ENCODE peak calls at places on chromosomes 4 and X, in five cellular contexts. S is K562, O is IMR-90, K is GM12878, X is HepG2. H is an unnamed sample.

GRCh38 chr4:98586231-98586630 is 72.2 kb downstream of the TSPAN5 start:
- DNase-seq in S (no peak), O (no peak), K (no peak), X (no peak), H (no peak)

GRCh38 chr4:22534374-22534773 is 18.5 kb upstream of the ADGRA3 start:
- DNase-seq in S (no peak), O (no peak), K (no peak), X (no peak), H (no peak)

GRCh38 chr4:47570816-47571215 is 85.7 kb downstream of the ATP10D start:
- DNase-seq in S (no peak), O (no peak), K (no peak), X (no peak), H (no peak)

GRCh38 chr4:174340714-174341113 is 57.0 kb downstream of the CEP44 start:
- DNase-seq in S (no peak), O (no peak), K (no peak), X (no peak), H (no peak)

GRCh38 chr4:40065010-40065409 is 8.4 kb downstream of the N4BP2 start:
- DNase-seq in S (no peak), O (no peak), K (no peak), X (no peak), H (no peak)

GRCh38 chr4:142407569-142407968 is 438.5 kb downstream of the INPP4B start:
- DNase-seq in S (no peak), O (no peak), K (no peak), X (no peak), H (no peak)

GRCh38 chr4:107166181-107166580 is 130.1 kb upstream of the DKK2 start:
- DNase-seq in S (no peak), O (no peak), K (no peak), X (no peak), H (no peak)

GRCh38 chrX:136168929-136169735 is 21.8 kb downstream of the FHL1 start:
- DNase-seq in S (peak), O (peak), K (no peak), X (no peak), H (peak)

GRCh38 chr4:109559625-109559982 is 442 bp upstream of the MCUB start:
- DNase-seq in S (peak), O (no peak), K (no peak), X (no peak), H (peak)

GRCh38 chr4:109816082-109816442 is 500 bp downstream of the GAR1 start:
- DNase-seq in S (peak), O (no peak), K (no peak), X (no peak), H (no peak)

GRCh38 chr4:184103755-184104367 is 113.8 kb downstream of the ENPP6 start:
- DNase-seq in S (no peak), O (no peak), K (no peak), X (no peak), H (peak)
- TF ChIP-seq SMC3 in S (no peak), O (no peak), K (no peak), X (no peak), H (no peak)

DNA sequence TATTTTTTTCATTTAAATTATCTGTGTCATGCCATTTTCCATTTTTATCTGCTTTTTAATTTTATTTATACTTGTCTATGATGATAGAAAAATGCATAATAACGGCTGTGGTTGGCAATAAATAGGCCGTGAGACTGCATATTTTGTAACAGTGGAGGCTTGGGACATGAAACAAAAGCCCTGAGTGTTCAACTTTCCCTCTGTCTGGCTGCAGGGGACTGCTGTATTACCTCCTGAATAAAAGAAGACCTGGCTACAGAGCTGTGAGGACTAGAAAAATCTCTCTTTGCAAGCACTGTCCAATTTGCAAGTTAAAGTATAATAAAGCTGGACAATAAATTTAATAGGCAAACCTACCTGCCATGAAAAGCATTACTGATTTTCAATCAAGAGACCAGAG is 82.1 kb downstream of the MAGEB10 start:
- DNase-seq in S (no peak), O (no peak), K (no peak), X (no peak), H (no peak)
- TF ChIP-seq MXI1 in S (no peak), O (no peak), K (no peak), X (no peak), H (no peak)

GRCh38 chr4:84366111-84366510 is 133.0 kb downstream of the NKX6-1 start:
- DNase-seq in S (no peak), O (no peak), K (no peak), X (no peak), H (no peak)
- TF ChIP-seq SMC3 in S (no peak), O (no peak), K (no peak), X (no peak), H (no peak)

GRCh38 chr4:16256343-16256742 is 30.1 kb upstream of the TAPT1 start:
- DNase-seq in S (no peak), O (no peak), K (no peak), X (no peak), H (no peak)

GRCh38 chr4:16248605-16249004 is 22.3 kb upstream of the TAPT1 start:
- DNase-seq in S (no peak), O (no peak), K (no peak), X (peak), H (no peak)

GRCh38 chr4:16257611-16258010 is 31.3 kb upstream of the TAPT1 start:
- DNase-seq in S (no peak), O (no peak), K (no peak), X (peak), H (no peak)

GRCh38 chr4:16250665-16251365 is 24.5 kb upstream of the TAPT1 start:
- DNase-seq in S (no peak), O (peak), K (no peak), X (peak), H (no peak)

DNA sequence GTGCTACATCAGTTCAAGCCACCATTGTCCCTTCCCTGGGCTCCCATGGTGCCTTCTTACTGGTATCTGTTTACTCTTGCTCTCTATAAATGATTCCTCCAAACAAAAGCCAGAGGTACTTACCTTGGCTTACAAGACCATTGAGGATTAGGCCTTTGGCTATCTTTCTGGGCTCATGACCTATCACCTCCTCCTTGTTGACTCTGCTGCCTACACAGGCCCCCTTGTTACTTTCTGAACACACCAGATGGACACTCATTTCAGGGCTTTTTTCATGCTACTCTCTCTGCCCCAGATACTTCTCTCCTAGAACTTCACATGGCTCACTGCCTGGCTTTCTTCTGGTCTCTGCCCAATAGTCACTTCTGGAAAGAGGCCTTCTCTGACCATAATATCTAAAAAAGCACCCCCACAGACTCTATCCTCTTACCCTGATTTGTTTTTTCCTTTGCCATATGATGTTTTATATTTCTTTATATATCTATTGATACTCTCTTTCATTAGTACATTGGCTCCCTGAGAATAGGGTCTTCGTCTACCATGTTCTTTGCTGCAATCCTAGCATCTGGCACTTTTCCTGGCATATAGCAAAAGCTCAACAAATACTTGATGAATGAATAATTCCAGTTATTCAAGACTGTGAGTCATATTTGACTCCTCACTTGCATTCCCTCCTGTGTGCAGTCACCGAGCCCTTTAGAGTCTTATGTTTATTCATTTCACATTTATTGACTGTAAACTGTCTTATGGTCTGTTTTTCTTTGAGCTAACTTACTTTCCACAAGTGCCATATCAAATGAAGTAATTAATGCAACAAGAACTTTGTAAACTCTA is 27.1 kb upstream of the TAPT1 start:
- DNase-seq in S (no peak), O (peak), K (no peak), X (peak), H (no peak)
- TF ChIP-seq MXI1 in S (no peak), O (no peak), K (no peak), X (no peak), H (no peak)

GRCh38 chrX:103183912-103184311 is 31.0 kb upstream of the BEX4 start:
- DNase-seq in S (no peak), O (no peak), K (no peak), X (no peak), H (no peak)
- TF ChIP-seq SMC3 in S (no peak), O (no peak), K (no peak), X (no peak), H (no peak)

DNA sequence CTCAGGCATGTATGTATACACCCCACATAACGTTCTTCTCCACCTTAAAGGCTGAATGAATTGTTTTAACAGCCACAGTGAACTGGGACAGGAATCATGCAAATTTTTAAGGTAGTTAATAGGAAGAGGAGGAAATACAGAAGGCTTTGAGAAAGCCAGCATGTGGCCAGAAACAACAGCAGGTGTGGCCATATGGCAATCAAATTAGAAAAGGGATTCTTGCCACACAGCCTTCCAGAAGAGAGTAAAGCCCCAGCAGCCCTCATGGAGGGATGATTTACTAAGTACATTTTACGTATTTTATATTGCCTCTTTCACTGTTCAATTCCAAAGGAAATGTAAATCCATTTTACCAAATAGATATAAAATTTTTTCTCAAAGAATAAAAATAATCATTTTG is 792.2 kb downstream of the ADGRL3 start:
- DNase-seq in S (no peak), O (no peak), K (no peak), X (no peak), H (no peak)
- TF ChIP-seq MXI1 in S (no peak), O (no peak), K (no peak), X (no peak), H (no peak)

DNA sequence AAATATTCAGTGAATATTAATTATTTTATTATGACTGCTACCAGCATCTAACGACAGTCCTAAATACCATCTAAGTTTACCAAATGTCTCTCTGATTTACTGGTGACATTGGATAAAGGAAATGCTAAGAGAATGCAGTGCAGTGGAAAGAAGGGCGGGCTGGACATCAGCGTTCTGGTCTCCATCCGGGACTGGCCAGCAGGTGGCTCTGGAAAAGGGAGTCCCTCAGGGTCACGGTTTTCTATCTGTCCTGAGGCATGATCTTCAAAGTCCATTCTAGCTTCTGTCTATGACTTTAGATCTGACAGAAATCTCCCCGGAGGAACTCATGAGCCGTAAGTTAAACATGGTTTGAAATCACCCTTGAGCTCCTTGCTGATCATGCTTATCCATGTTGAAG is 3.3 kb downstream of the TRIM2 start:
- DNase-seq in S (peak), O (peak), K (no peak), X (peak), H (peak)
- TF ChIP-seq SMC3 in S (peak), O (peak), K (no peak), X (peak), H (peak)

DNA sequence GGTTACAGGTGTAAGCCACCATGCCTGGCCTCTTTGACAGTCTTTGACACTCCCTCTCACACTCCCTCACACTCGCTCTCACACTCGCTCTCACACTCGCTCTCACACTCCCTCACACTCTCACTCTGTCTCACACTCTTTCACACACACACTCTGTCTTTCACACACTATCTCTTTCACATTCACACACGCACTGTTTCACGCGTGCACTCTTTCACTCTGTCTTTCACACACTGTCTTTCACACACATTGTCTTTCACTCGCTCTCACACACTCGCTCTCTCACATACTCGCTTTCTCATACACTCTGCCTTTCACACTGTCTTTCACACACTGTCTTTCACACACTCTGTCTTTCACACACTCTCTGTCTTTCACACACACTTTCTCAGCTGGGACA is 167.1 kb upstream of the CXCL13 start:
- DNase-seq in S (no peak), O (no peak), K (no peak), X (no peak), H (no peak)
- TF ChIP-seq MXI1 in S (no peak), O (no peak), K (no peak), X (no peak), H (no peak)

GRCh38 chr4:78517050-78517652 is 34.4 kb upstream of the ANXA3 start:
- DNase-seq in S (no peak), O (peak), K (no peak), X (peak), H (peak)
- TF ChIP-seq SMC3 in S (no peak), O (peak), K (no peak), X (peak), H (peak)

H was measured in SK-N-SH.